ENCODE peak calls at places on chromosomes 4 and X, in six cellular contexts. One of them, this sample, is unnamed.

GRCh38 chr4:24488399-24489164 is 95.8 kb downstream of the DHX15 start:
- DNase-seq in colonic mucosa: peak
- DNase-seq in WTC11: peak
- DNase-seq in mammary epithelial cell: peak
- DNase-seq in tibial nerve: peak
- DNase-seq in type B pancreatic cell: peak
- DNase-seq in this sample: peak

GRCh38 chrX:320126-320783 is 1.7 kb upstream of the GTPBP6 start:
- DNase-seq in colonic mucosa: peak
- DNase-seq in WTC11: peak
- DNase-seq in mammary epithelial cell: peak
- DNase-seq in tibial nerve: no peak
- DNase-seq in type B pancreatic cell: no peak
- DNase-seq in this sample: no peak

GRCh38 chr4:173937871-173938270 is 345.6 kb downstream of the FBXO8 start:
- DNase-seq in colonic mucosa: no peak
- DNase-seq in WTC11: no peak
- DNase-seq in mammary epithelial cell: no peak
- DNase-seq in tibial nerve: no peak
- DNase-seq in type B pancreatic cell: no peak
- DNase-seq in this sample: no peak

GRCh38 chrX:124346064-124346876 is at the start of gene SH2D1A:
- DNase-seq in colonic mucosa: no peak
- DNase-seq in WTC11: no peak
- DNase-seq in mammary epithelial cell: no peak
- DNase-seq in tibial nerve: no peak
- DNase-seq in type B pancreatic cell: no peak
- DNase-seq in this sample: no peak

GRCh38 chrX:107764845-107765608 is 10.6 kb downstream of the TSC22D3 start:
- DNase-seq in colonic mucosa: no peak
- DNase-seq in WTC11: no peak
- DNase-seq in mammary epithelial cell: no peak
- DNase-seq in tibial nerve: no peak
- DNase-seq in type B pancreatic cell: no peak
- DNase-seq in this sample: no peak

GRCh38 chr4:135718019-135718418 is 1516.4 kb upstream of the PABPC4L start:
- DNase-seq in colonic mucosa: no peak
- DNase-seq in WTC11: no peak
- DNase-seq in mammary epithelial cell: no peak
- DNase-seq in tibial nerve: no peak
- DNase-seq in type B pancreatic cell: no peak
- DNase-seq in this sample: no peak

GRCh38 chr4:119627267-119628190 is 1.1 kb downstream of the PDE5A start:
- DNase-seq in colonic mucosa: peak
- DNase-seq in WTC11: peak
- DNase-seq in mammary epithelial cell: peak
- DNase-seq in tibial nerve: peak
- DNase-seq in type B pancreatic cell: peak
- DNase-seq in this sample: peak

GRCh38 chr4:126051709-126052424 is 737.1 kb downstream of the FAT4 start:
- DNase-seq in colonic mucosa: no peak
- DNase-seq in WTC11: no peak
- DNase-seq in mammary epithelial cell: peak
- DNase-seq in tibial nerve: no peak
- DNase-seq in type B pancreatic cell: no peak
- DNase-seq in this sample: no peak

GRCh38 chr4:1164956-1165545 is 7.3 kb downstream of the SPON2 start:
- DNase-seq in colonic mucosa: no peak
- DNase-seq in WTC11: no peak
- DNase-seq in mammary epithelial cell: no peak
- DNase-seq in tibial nerve: no peak
- DNase-seq in type B pancreatic cell: no peak
- DNase-seq in this sample: no peak

GRCh38 chr4:108954880-108955279 is 192.0 kb upstream of the ETNPPL start:
- DNase-seq in colonic mucosa: no peak
- DNase-seq in WTC11: no peak
- DNase-seq in mammary epithelial cell: peak
- DNase-seq in tibial nerve: no peak
- DNase-seq in type B pancreatic cell: no peak
- DNase-seq in this sample: no peak

GRCh38 chr4:39770005-39770404 is 72.1 kb downstream of the UBE2K start:
- DNase-seq in colonic mucosa: no peak
- DNase-seq in WTC11: no peak
- DNase-seq in mammary epithelial cell: no peak
- DNase-seq in tibial nerve: no peak
- DNase-seq in type B pancreatic cell: peak
- DNase-seq in this sample: no peak

GRCh38 chrX:24774650-24775049 is 80.9 kb downstream of the POLA1 start:
- DNase-seq in colonic mucosa: no peak
- DNase-seq in WTC11: no peak
- DNase-seq in mammary epithelial cell: peak
- DNase-seq in tibial nerve: no peak
- DNase-seq in type B pancreatic cell: no peak
- DNase-seq in this sample: no peak

GRCh38 chr4:144645102-144645469 is 870 bp upstream of the HHIP start:
- DNase-seq in colonic mucosa: no peak
- DNase-seq in WTC11: peak
- DNase-seq in mammary epithelial cell: no peak
- DNase-seq in tibial nerve: peak
- DNase-seq in type B pancreatic cell: no peak
- DNase-seq in this sample: no peak

GRCh38 chr4:40524642-40525041 is 105.0 kb downstream of the RBM47 start:
- DNase-seq in colonic mucosa: no peak
- DNase-seq in WTC11: no peak
- DNase-seq in mammary epithelial cell: no peak
- DNase-seq in tibial nerve: no peak
- DNase-seq in type B pancreatic cell: no peak
- DNase-seq in this sample: no peak

GRCh38 chrX:12076046-12076445 is 62.2 kb upstream of the FRMPD4 start:
- DNase-seq in colonic mucosa: no peak
- DNase-seq in WTC11: no peak
- DNase-seq in mammary epithelial cell: peak
- DNase-seq in tibial nerve: no peak
- DNase-seq in type B pancreatic cell: no peak
- DNase-seq in this sample: no peak

GRCh38 chrX:135512508-135513139 is 7.8 kb upstream of the INTS6L start:
- DNase-seq in colonic mucosa: no peak
- DNase-seq in WTC11: no peak
- DNase-seq in mammary epithelial cell: no peak
- DNase-seq in tibial nerve: no peak
- DNase-seq in type B pancreatic cell: no peak
- DNase-seq in this sample: no peak

GRCh38 chrX:68686684-68687045 is 39.2 kb downstream of the STARD8 start:
- DNase-seq in colonic mucosa: no peak
- DNase-seq in WTC11: no peak
- DNase-seq in mammary epithelial cell: no peak
- DNase-seq in tibial nerve: peak
- DNase-seq in type B pancreatic cell: no peak
- DNase-seq in this sample: no peak

GRCh38 chr4:25280210-25280609 is 32.4 kb upstream of the ZCCHC4 start:
- DNase-seq in colonic mucosa: no peak
- DNase-seq in WTC11: no peak
- DNase-seq in mammary epithelial cell: no peak
- DNase-seq in tibial nerve: no peak
- DNase-seq in type B pancreatic cell: no peak
- DNase-seq in this sample: no peak

GRCh38 chr4:25144870-25145481 is 15.3 kb downstream of the SEPSECS start:
- DNase-seq in colonic mucosa: no peak
- DNase-seq in WTC11: no peak
- DNase-seq in mammary epithelial cell: no peak
- DNase-seq in tibial nerve: no peak
- DNase-seq in type B pancreatic cell: no peak
- DNase-seq in this sample: no peak

GRCh38 chr4:122000849-122001248 is 49.0 kb upstream of the TRPC3 start:
- DNase-seq in colonic mucosa: no peak
- DNase-seq in WTC11: no peak
- DNase-seq in mammary epithelial cell: no peak
- DNase-seq in tibial nerve: no peak
- DNase-seq in type B pancreatic cell: no peak
- DNase-seq in this sample: no peak

GRCh38 chr4:51840791-51841190 is 2.2 kb upstream of the DCUN1D4 start:
- DNase-seq in colonic mucosa: no peak
- DNase-seq in WTC11: no peak
- DNase-seq in mammary epithelial cell: no peak
- DNase-seq in tibial nerve: no peak
- DNase-seq in type B pancreatic cell: no peak
- DNase-seq in this sample: no peak

GRCh38 chr4:51842167-51842553 is 793 bp upstream of the DCUN1D4 start:
- DNase-seq in colonic mucosa: peak
- DNase-seq in WTC11: no peak
- DNase-seq in mammary epithelial cell: no peak
- DNase-seq in tibial nerve: peak
- DNase-seq in type B pancreatic cell: no peak
- DNase-seq in this sample: no peak

GRCh38 chr4:51843309-51844156 is 580 bp downstream of the DCUN1D4 start:
- DNase-seq in colonic mucosa: peak
- DNase-seq in WTC11: peak
- DNase-seq in mammary epithelial cell: peak
- DNase-seq in tibial nerve: peak
- DNase-seq in type B pancreatic cell: no peak
- DNase-seq in this sample: peak

GRCh38 chr4:51844157-51845054 is 1.5 kb downstream of the DCUN1D4 start:
- DNase-seq in colonic mucosa: peak
- DNase-seq in WTC11: peak
- DNase-seq in mammary epithelial cell: peak
- DNase-seq in tibial nerve: peak
- DNase-seq in type B pancreatic cell: peak
- DNase-seq in this sample: peak

DNA sequence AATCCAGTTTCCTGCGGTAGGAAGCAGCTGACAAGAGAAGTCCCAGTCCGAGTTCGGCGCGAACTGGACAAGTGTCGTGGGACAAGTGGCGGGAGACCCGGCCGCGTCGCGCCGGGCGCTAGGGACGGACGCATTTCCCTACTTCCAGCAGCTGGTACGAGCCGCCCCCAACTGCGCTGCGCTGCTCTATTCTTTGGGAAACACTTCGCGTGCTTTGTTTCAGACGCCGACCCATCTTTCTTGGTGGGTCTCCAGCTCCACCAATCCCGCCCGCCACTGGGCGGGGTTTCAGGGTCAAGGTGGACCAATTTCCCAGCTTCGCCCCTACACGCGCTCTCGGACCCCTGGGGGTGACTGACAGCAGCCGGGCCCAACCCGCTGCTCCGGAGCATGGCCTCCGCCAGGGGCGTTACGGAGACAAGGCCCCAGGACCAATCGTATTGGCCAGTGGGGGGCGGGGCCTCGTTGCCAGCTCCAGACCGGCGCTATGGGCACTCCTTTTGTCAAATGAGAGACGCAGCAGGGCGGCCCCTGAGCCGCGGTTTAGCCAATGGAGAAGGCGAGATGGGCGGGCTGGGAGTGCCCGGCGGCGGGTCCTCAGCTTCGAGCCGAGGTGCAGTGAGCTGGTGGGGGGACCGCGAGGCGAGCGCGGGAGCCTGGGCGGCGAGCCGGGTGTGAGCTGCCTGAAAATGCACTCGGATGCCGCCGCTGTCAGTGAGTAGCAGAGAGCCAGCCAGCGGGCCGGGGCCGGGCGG is at the start of gene DCUN1D4:
- DNase-seq in colonic mucosa: peak
- DNase-seq in WTC11: peak
- DNase-seq in mammary epithelial cell: peak
- DNase-seq in tibial nerve: peak
- DNase-seq in type B pancreatic cell: peak
- DNase-seq in this sample: peak
- TF ChIP-seq CTCF in colonic mucosa: peak
- TF ChIP-seq CTCF in WTC11: no peak
- TF ChIP-seq CTCF in mammary epithelial cell: peak
- TF ChIP-seq CTCF in tibial nerve: peak
- TF ChIP-seq CTCF in type B pancreatic cell: peak
- TF ChIP-seq CTCF in this sample: peak

GRCh38 chrX:47662144-47662657 is 3.2 kb upstream of the UXT start:
- DNase-seq in colonic mucosa: no peak
- DNase-seq in WTC11: no peak
- DNase-seq in mammary epithelial cell: peak
- DNase-seq in tibial nerve: no peak
- DNase-seq in type B pancreatic cell: no peak
- DNase-seq in this sample: peak
- TF ChIP-seq CTCF in colonic mucosa: no peak
- TF ChIP-seq CTCF in WTC11: no peak
- TF ChIP-seq CTCF in mammary epithelial cell: no peak
- TF ChIP-seq CTCF in tibial nerve: no peak
- TF ChIP-seq CTCF in type B pancreatic cell: no peak
- TF ChIP-seq CTCF in this sample: no peak

DNA sequence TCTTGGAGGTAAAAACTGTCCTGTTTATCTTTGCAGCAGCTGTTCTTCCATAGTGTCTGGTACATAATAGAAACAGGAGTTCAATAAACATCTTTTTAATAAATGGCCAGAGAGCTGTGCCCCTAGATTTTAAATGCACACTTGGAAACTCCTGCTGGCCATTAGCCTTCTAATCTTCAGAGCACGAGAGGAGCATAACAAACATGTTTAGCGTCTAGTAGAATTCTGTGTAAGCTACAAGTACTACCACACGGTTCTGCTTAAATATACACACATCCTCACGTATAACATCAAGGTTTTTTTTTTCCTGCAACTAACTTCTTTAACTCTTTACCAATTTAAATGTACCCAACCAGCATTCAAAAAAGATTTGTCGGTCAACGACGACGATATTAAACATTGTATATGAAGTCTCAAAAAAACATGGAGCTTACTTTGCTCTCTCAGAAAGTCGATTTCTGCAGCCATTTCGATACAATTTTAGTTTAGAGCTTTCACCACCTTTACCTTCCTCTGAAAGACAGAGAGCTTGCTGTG is 635 bp downstream of the SCLT1 start:
- DNase-seq in colonic mucosa: no peak
- DNase-seq in WTC11: no peak
- DNase-seq in mammary epithelial cell: no peak
- DNase-seq in tibial nerve: no peak
- DNase-seq in type B pancreatic cell: no peak
- DNase-seq in this sample: no peak
- TF ChIP-seq CTCF in colonic mucosa: no peak
- TF ChIP-seq CTCF in WTC11: no peak
- TF ChIP-seq CTCF in mammary epithelial cell: no peak
- TF ChIP-seq CTCF in tibial nerve: no peak
- TF ChIP-seq CTCF in type B pancreatic cell: peak
- TF ChIP-seq CTCF in this sample: peak

DNA sequence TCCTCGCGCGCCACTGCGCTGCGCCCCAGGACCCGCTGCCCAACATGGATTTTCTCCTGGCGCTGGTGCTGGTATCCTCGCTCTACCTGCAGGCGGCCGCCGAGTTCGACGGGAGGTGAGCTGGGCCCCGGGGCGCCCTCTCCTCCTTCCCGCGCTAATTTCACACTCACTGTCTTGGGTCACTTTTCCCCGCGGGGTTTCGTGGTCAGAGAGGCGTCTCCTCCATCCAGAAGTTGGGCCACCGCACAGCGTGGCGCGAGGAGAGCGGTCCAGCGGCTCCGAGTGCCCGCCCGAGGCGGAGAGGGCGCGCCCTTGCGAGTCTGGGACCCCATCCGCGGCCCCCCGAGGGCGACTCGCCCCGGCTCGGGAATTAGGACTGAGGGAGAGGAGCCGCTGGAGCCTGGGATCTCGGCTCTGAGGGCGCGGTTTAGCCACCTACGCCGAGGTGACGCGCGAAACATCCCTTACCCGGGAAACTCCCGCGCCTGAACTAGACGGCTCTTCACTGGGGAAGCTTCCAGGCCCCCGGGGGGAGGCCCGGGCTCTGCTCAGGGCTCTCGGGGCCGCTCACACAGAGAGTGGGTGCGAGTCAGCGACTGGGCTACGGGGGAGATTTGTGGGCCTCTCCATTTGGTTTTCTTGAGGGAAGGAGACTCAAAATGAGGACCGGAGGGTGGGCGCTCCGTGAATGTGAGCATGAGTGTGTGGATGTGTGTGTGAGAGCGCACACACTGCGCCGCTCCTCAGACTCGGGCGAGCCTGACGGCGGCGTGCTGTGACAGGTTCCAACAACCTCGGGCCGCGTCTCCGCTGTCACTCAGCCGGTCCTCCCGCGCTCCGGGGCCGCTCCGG is 564 bp downstream of the NPNT start:
- DNase-seq in colonic mucosa: peak
- DNase-seq in WTC11: peak
- DNase-seq in mammary epithelial cell: peak
- DNase-seq in tibial nerve: no peak
- DNase-seq in type B pancreatic cell: peak
- DNase-seq in this sample: no peak
- TF ChIP-seq CTCF in colonic mucosa: no peak
- TF ChIP-seq CTCF in WTC11: no peak
- TF ChIP-seq CTCF in mammary epithelial cell: no peak
- TF ChIP-seq CTCF in tibial nerve: peak
- TF ChIP-seq CTCF in type B pancreatic cell: peak
- TF ChIP-seq CTCF in this sample: no peak